ENCODE peak calls at places on chromosomes 4 and X, in six cellular contexts. R is adrenal gland, C is hepatocyte, N is OCI-LY7, O is neural progenitor cell, Q is left ventricle myocardium inferior. G is an unnamed sample. For H3K9me3, the result is how much of the 10 kb centered on the place peaks cover.

GRCh38 chrX:9166566-9166909 is 132.6 kb upstream of the FAM9B start:
- DNase-seq in R (no peak), C (no peak), N (no peak), O (no peak), Q (no peak), G (no peak)

GRCh38 chrX:353566-354535 is 32.9 kb downstream of the PPP2R3B start:
- DNase-seq in R (no peak), C (no peak), N (no peak), O (no peak), Q (peak), G (no peak)

GRCh38 chrX:136336623-136337022 is 35.9 kb downstream of the ADGRG4 start:
- DNase-seq in R (no peak), C (no peak), N (peak), O (no peak), Q (no peak), G (no peak)

GRCh38 chrX:17689971-17690409 is 47.3 kb upstream of the SCML1 start:
- DNase-seq in R (peak), C (peak), N (peak), O (peak), Q (no peak), G (peak)

GRCh38 chr4:20520901-20521300 is 179.4 kb upstream of the PACRGL start:
- DNase-seq in R (no peak), C (no peak), N (no peak), O (no peak), Q (no peak), G (no peak)

GRCh38 chr4:137794779-137795178 is 262.5 kb upstream of the PCDH18 start:
- DNase-seq in R (no peak), C (no peak), N (no peak), O (no peak), Q (no peak), G (no peak)

GRCh38 chr4:184792950-184793555 is 32.7 kb downstream of the ACSL1 start:
- DNase-seq in R (peak), C (peak), N (no peak), O (no peak), Q (no peak), G (no peak)

GRCh38 chrX:147912093-147912801 is 528 bp downstream of the FMR1 start:
- DNase-seq in R (peak), C (peak), N (peak), O (peak), Q (peak), G (peak)

GRCh38 chrX:77446029-77446585 is 1.1 kb upstream of the FGF16 start:
- DNase-seq in R (no peak), C (peak), N (no peak), O (peak), Q (peak), G (no peak)

GRCh38 chr4:129446074-129446473 is 350.1 kb downstream of the C4orf33 start:
- DNase-seq in R (no peak), C (no peak), N (no peak), O (peak), Q (no peak), G (no peak)

GRCh38 chr4:105057370-105058096 is 89.1 kb upstream of the TET2 start:
- DNase-seq in R (peak), C (no peak), N (no peak), O (no peak), Q (no peak), G (no peak)

GRCh38 chr4:46081674-46082073 is 42.2 kb downstream of the GABRG1 start:
- DNase-seq in R (no peak), C (no peak), N (no peak), O (no peak), Q (no peak), G (no peak)

GRCh38 chr4:20320232-20320631 is 68.5 kb downstream of the SLIT2 start:
- DNase-seq in R (no peak), C (peak), N (no peak), O (no peak), Q (no peak), G (no peak)

GRCh38 chrX:13167444-13168207 is 123.2 kb upstream of the FAM9C start:
- DNase-seq in R (peak), C (peak), N (peak), O (peak), Q (no peak), G (no peak)

GRCh38 chr4:29295280-29295679 is 1424.9 kb upstream of the PCDH7 start:
- DNase-seq in R (no peak), C (no peak), N (no peak), O (no peak), Q (no peak), G (no peak)

GRCh38 chr4:156390599-156391296 is 437.1 kb upstream of the CTSO start:
- DNase-seq in R (no peak), C (no peak), N (no peak), O (no peak), Q (no peak), G (no peak)

GRCh38 chr4:127209580-127210095 is 423.1 kb upstream of the INTU start:
- DNase-seq in R (no peak), C (no peak), N (no peak), O (no peak), Q (no peak), G (no peak)

GRCh38 chr4:151950993-151951726 is 190.4 kb upstream of the GATB start:
- DNase-seq in R (no peak), C (no peak), N (no peak), O (no peak), Q (no peak), G (no peak)

GRCh38 chrX:151384807-151385206 is 12.2 kb upstream of the VMA21 start:
- DNase-seq in R (no peak), C (no peak), N (no peak), O (peak), Q (no peak), G (no peak)

GRCh38 chr4:188190461-188190860 is 51.2 kb downstream of the TRIML1 start:
- DNase-seq in R (no peak), C (no peak), N (no peak), O (no peak), Q (no peak), G (no peak)

GRCh38 chrX:143340190-143340589 is 177.1 kb downstream of the SPANXN3 start:
- DNase-seq in R (no peak), C (no peak), N (no peak), O (no peak), Q (no peak), G (no peak)

GRCh38 chrX:12263211-12263610 is 124.9 kb downstream of the FRMPD4 start:
- DNase-seq in R (no peak), C (no peak), N (no peak), O (no peak), Q (no peak), G (no peak)

GRCh38 chr4:8409271-8410065 is 31.1 kb downstream of the ACOX3 start:
- DNase-seq in R (no peak), C (no peak), N (no peak), O (no peak), Q (peak), G (no peak)

GRCh38 chr4:39466747-39467146 is 7.9 kb downstream of the LIAS start:
- DNase-seq in R (no peak), C (no peak), N (no peak), O (no peak), Q (no peak), G (no peak)

GRCh38 chr4:2796261-2797187 is 3.6 kb downstream of the SH3BP2 start:
- DNase-seq in R (peak), C (peak), N (no peak), O (peak), Q (no peak), G (no peak)

GRCh38 chrX:35499071-35499862 is 298.9 kb upstream of the MAGEB16 start:
- DNase-seq in R (no peak), C (no peak), N (no peak), O (no peak), Q (no peak), G (no peak)

GRCh38 chrX:133364201-133364600 is 51.1 kb downstream of the GPC4 start:
- DNase-seq in R (no peak), C (no peak), N (no peak), O (no peak), Q (no peak), G (no peak)

GRCh38 chr4:78069859-78070258 is 12.7 kb downstream of the FRAS1 start:
- DNase-seq in R (no peak), C (no peak), N (no peak), O (no peak), Q (no peak), G (no peak)
- TF ChIP-seq CTCF in R (no peak), C (no peak), N (no peak), O (no peak), Q (no peak), G (no peak)

GRCh38 chr4:170202721-170203120 is 113.0 kb upstream of the AADAT start:
- DNase-seq in R (no peak), C (no peak), N (peak), O (no peak), Q (no peak), G (no peak)
- H3K9me3 ChIP-seq in R (under half), C (under half), N (under half), O (under half), Q (under half), G (under half)

GRCh38 chr4:83552924-83553323 is 17.0 kb downstream of the GPAT3 start:
- DNase-seq in R (no peak), C (no peak), N (no peak), O (no peak), Q (no peak), G (no peak)
- TF ChIP-seq CTCF in R (no peak), C (no peak), N (no peak), O (no peak), Q (no peak), G (no peak)

GRCh38 chr4:14410469-14410868 is 591.8 kb upstream of the CPEB2 start:
- DNase-seq in R (no peak), C (no peak), N (no peak), O (no peak), Q (no peak), G (no peak)

GRCh38 chr4:14399919-14400706 is 602.2 kb upstream of the CPEB2 start:
- DNase-seq in R (no peak), C (no peak), N (no peak), O (no peak), Q (no peak), G (no peak)

GRCh38 chr4:14403132-14403531 is 599.1 kb upstream of the CPEB2 start:
- DNase-seq in R (no peak), C (no peak), N (no peak), O (no peak), Q (no peak), G (no peak)

GRCh38 chr4:14404730-14405129 is 597.6 kb upstream of the CPEB2 start:
- DNase-seq in R (no peak), C (no peak), N (no peak), O (no peak), Q (no peak), G (no peak)
- H3K9me3 ChIP-seq in R (under half), C (under half), N (under half), O (under half), Q (under half), G (under half)

GRCh38 chrX:78513996-78514745 is 145.0 kb downstream of the RTL3 start:
- DNase-seq in R (no peak), C (no peak), N (no peak), O (peak), Q (no peak), G (no peak)

GRCh38 chrX:78517124-78517523 is 142.0 kb downstream of the RTL3 start:
- DNase-seq in R (no peak), C (no peak), N (no peak), O (no peak), Q (no peak), G (no peak)

GRCh38 chrX:78514852-78515251 is 144.3 kb downstream of the RTL3 start:
- DNase-seq in R (no peak), C (peak), N (no peak), O (peak), Q (no peak), G (no peak)
- TF ChIP-seq CTCF in R (no peak), C (peak), N (peak), O (no peak), Q (no peak), G (no peak)